ENCODE peak calls at places on chromosomes 16 and 17, in seven cellular contexts. A, J, V, T, U, K and L are unnamed samples.

GRCh38 chr17:59810894-59811153 is 81.9 kb downstream of the TUBD1 start:
- DNase-seq in V (no peak), U (no peak), K (no peak), J (no peak), A (no peak), T (no peak), L (no peak)

GRCh38 chr17:83055911-83056582 is 23.4 kb upstream of the METRNL start:
- DNase-seq in V (no peak), U (peak), T (peak), J (no peak), A (no peak), K (no peak), L (no peak)

GRCh38 chr16:819336-819735 is 18.8 kb upstream of the GNG13 start:
- DNase-seq in V (no peak), U (no peak), T (no peak), J (no peak), A (no peak), K (no peak), L (no peak)

GRCh38 chr16:50600582-50601283 is 52.5 kb downstream of the NKD1 start:
- DNase-seq in V (no peak), A (no peak), K (no peak), J (no peak), U (no peak), T (no peak), L (no peak)

GRCh38 chr17:6910987-6911603 is 79.6 kb upstream of the TEKT1 start:
- DNase-seq in A (no peak), J (no peak), K (no peak), V (no peak), U (no peak), T (no peak), L (no peak)

GRCh38 chr17:74543406-74543805 is 2.5 kb downstream of the CD300C start:
- DNase-seq in U (no peak), K (no peak), V (no peak), T (no peak), A (no peak), J (no peak), L (no peak)

GRCh38 chr17:40333781-40334453 is 24.9 kb downstream of the RARA start:
- DNase-seq in T (no peak), J (no peak), V (no peak), U (no peak), A (no peak), K (no peak), L (no peak)

GRCh38 chr17:73545633-73546032 is 98.6 kb downstream of the SDK2 start:
- DNase-seq in J (no peak), V (no peak), K (no peak), U (no peak), A (no peak), T (no peak), L (no peak)

GRCh38 chr16:89452925-89453324 is 37.4 kb downstream of the ANKRD11 start:
- DNase-seq in K (no peak), U (no peak), T (no peak), V (no peak), A (no peak), J (no peak), L (no peak)

GRCh38 chr17:73414171-73414955 is 102.6 kb upstream of the CDC42EP4 start:
- DNase-seq in T (no peak), K (no peak), V (no peak), U (no peak), A (no peak), J (no peak), L (no peak)

GRCh38 chr17:6787081-6787693 is 11.2 kb downstream of the FBXO39 start:
- DNase-seq in T (no peak), V (no peak), J (no peak), U (no peak), K (no peak), A (no peak), L (no peak)

GRCh38 chr16:35585411-35585810 is 2126.0 kb downstream of the TP53TG3F start:
- DNase-seq in V (no peak), A (no peak), J (no peak), T (no peak), U (no peak), K (no peak), L (no peak)

GRCh38 chr16:20899503-20900298 is 457 bp downstream of the DCUN1D3 start:
- DNase-seq in T (no peak), K (no peak), A (no peak), J (peak), V (no peak), U (peak), L (no peak)

GRCh38 chr16:78353610-78354009 is 254.2 kb downstream of the WWOX start:
- DNase-seq in J (no peak), V (no peak), T (no peak), A (no peak), K (no peak), U (no peak), L (no peak)

GRCh38 chr17:15354256-15354655 is 12.9 kb upstream of the TEKT3 start:
- DNase-seq in J (no peak), U (no peak), A (no peak), T (no peak), V (no peak), K (peak), L (no peak)

GRCh38 chr17:5788266-5788900 is 204.1 kb upstream of the NLRP1 start:
- DNase-seq in J (no peak), A (no peak), K (no peak), T (no peak), V (no peak), U (no peak), L (no peak)

GRCh38 chr17:68468334-68468733 is 11.0 kb upstream of the WIPI1 start:
- DNase-seq in T (no peak), U (no peak), A (no peak), J (no peak), K (no peak), V (no peak), L (no peak)

GRCh38 chr17:57877803-57878202 is 28.0 kb upstream of the MRPS23 start:
- DNase-seq in U (no peak), K (no peak), J (no peak), V (no peak), A (no peak), T (no peak), L (no peak)

GRCh38 chr16:1575578-1575977 is 36.3 kb downstream of the IFT140 start:
- DNase-seq in V (no peak), U (no peak), A (no peak), K (no peak), J (no peak), T (no peak), L (no peak)

GRCh38 chr17:75877752-75878173 is 618 bp downstream of the TRIM47 start:
- DNase-seq in K (peak), V (no peak), J (peak), U (peak), A (peak), T (no peak), L (no peak)

GRCh38 chr17:28940142-28940541 is 11.2 kb downstream of the PHF12 start:
- DNase-seq in U (no peak), V (no peak), A (no peak), T (no peak), J (no peak), K (no peak), L (no peak)
- H3K27ac ChIP-seq in U (peak), V (no peak), A (no peak), T (no peak), J (no peak), K (no peak), L (peak)

GRCh38 chr16:25023541-25023940 is 8.4 kb upstream of the ARHGAP17 start:
- DNase-seq in A (no peak), U (no peak), T (no peak), J (no peak), V (no peak), K (no peak), L (no peak)
- H3K27ac ChIP-seq in A (no peak), U (no peak), T (no peak), J (no peak), V (no peak), K (no peak), L (no peak)

GRCh38 chr16:11140466-11140865 is 115.5 kb downstream of the SOCS1 start:
- DNase-seq in T (no peak), K (no peak), J (no peak), V (no peak), U (no peak), A (no peak), L (no peak)
- H3K27ac ChIP-seq in T (no peak), K (no peak), J (no peak), V (no peak), U (peak), A (no peak), L (no peak)

DNA sequence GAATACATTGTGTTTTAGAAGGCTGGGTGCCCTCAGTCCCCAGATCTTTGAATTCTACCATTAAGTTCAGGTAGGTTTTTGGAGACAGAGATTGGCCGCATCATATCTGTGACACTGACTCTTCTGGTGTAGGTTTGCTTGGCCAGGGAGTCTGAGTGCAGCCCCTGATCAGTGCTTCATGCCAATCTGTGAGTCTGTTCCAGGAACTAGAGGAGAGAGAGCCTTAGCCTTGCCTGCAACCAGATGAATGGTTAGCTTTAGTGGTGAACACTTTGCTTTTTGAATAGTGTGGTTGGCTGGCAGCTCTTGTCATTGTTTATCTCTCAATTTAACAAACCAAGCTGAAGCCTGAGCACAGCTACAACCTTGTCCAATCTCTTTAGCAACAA is 87.8 kb downstream of the PLXDC1 start:
- DNase-seq in J (no peak), T (no peak), A (no peak), V (no peak), K (no peak), U (no peak), L (no peak)
- H3K27ac ChIP-seq in J (peak), T (no peak), A (no peak), V (no peak), K (no peak), U (no peak), L (no peak)

GRCh38 chr17:2610195-2610594 is 16.7 kb downstream of the PAFAH1B1 start:
- DNase-seq in A (no peak), V (no peak), T (no peak), K (no peak), U (no peak), J (no peak), L (no peak)

GRCh38 chr17:2610640-2611175 is 17.3 kb downstream of the PAFAH1B1 start:
- DNase-seq in U (no peak), A (no peak), J (no peak), T (no peak), K (no peak), V (no peak), L (no peak)

GRCh38 chr17:2613089-2613808 is 19.8 kb downstream of the PAFAH1B1 start:
- DNase-seq in T (no peak), J (no peak), K (no peak), V (no peak), U (no peak), A (no peak), L (no peak)

GRCh38 chr17:2611627-2612026 is 18.2 kb downstream of the PAFAH1B1 start:
- DNase-seq in J (no peak), A (no peak), T (no peak), K (no peak), V (no peak), U (no peak), L (no peak)

GRCh38 chr17:2612630-2613029 is 19.2 kb downstream of the PAFAH1B1 start:
- DNase-seq in K (no peak), V (no peak), U (no peak), T (no peak), J (no peak), A (no peak), L (no peak)
- H3K27ac ChIP-seq in K (no peak), V (no peak), U (no peak), T (no peak), J (no peak), A (no peak), L (no peak)

DNA sequence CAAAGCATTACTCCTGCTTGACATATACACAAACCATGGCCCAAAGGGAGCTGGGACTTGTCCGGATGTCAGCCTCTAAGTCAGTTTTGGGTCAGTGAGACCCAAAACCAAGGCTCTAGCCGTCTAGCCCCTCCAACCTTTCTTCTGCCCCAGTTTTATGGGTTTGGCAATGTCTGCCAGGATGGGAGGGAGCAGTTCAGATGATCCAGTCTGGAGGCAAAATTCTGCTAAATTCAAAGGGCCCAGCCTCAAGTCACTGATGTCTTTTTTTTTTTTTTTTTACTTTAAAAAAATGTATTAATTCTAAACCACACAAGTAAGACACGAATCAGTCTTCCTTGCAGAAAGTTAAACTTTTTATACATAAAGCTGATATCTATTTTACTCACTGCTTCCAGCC is 8.6 kb downstream of the NLRC5 start:
- DNase-seq in U (no peak), V (no peak), A (no peak), K (no peak), J (no peak), T (no peak), L (no peak)
- H3K27ac ChIP-seq in U (peak), V (no peak), A (no peak), K (no peak), J (no peak), T (no peak), L (no peak)

DNA sequence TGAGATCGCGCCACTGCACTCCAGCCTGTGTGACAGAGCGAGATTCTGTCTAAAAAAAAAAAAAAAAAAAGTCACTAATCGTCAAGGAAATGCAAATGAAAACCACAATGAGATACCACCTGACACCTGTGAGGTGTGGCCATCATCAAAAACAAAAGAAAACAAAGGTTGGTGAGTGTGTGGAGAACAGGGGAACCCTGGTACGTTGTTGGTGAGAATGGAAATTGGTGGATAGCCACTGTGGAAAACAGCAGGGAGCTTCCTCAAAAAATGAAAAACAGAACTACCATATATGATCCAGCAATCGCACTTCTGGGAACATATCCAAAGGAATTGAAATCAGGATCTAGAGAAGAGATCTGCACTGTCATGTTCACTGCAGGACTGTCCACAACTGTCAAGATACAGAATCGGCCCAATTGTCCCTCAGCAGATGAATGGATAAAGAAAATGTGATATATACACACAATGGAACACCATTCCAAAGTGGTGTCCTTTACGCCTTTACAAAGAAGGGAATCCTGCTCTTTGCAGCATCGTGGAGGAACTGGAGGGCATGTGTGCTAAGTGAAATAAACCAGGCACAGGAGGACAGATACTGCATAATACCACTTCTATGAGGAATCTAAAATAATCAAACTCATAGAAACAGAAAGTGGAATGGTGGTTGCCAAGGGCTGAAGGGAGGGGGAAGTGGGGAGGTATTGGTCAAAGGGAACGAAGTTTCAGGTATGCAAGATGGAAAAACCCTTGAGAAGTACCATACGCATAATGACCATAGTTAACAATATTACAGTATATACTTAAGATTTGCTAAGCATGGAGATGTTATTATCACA is 63.5 kb upstream of the PLCG2 start:
- DNase-seq in A (no peak), J (no peak), U (no peak), V (no peak), K (no peak), T (no peak), L (no peak)
- H3K27ac ChIP-seq in A (no peak), J (no peak), U (no peak), V (no peak), K (peak), T (no peak), L (no peak)